ENCODE peak calls at places on chromosomes 5 and 9, in seven cellular contexts. N is stomach, Z is GM23338, E is sigmoid colon, M is suprapubic skin, F is H1, Y is HepG2. U is an unnamed sample.

GRCh38 chr9:105452185-105452584 is 4.4 kb downstream of the FSD1L start:
- DNase-seq in N (no peak), Z (no peak), E (no peak), M (no peak), F (no peak), Y (no peak), U (no peak)

GRCh38 chr5:175344331-175345200 is 99.4 kb downstream of the DRD1 start:
- DNase-seq in N (no peak), Z (no peak), E (no peak), M (no peak), F (no peak), Y (peak; percentile 11), U (no peak)

GRCh38 chr9:137126786-137127185 is 12.2 kb upstream of the GRIN1 start:
- DNase-seq in N (no peak), Z (no peak), E (no peak), M (no peak), F (no peak), Y (no peak), U (no peak)

GRCh38 chr9:15079989-15080388 is 169.8 kb upstream of the FREM1 start:
- DNase-seq in N (no peak), Z (peak; percentile 22), E (no peak), M (no peak), F (no peak), Y (peak; percentile 95), U (no peak)

GRCh38 chr5:36740259-36740898 is 134.0 kb downstream of the SLC1A3 start:
- DNase-seq in N (peak; percentile 43), Z (no peak), E (no peak), M (no peak), F (no peak), Y (no peak), U (no peak)

GRCh38 chr5:158758666-158759065 is 341.1 kb downstream of the EBF1 start:
- DNase-seq in N (no peak), Z (no peak), E (no peak), M (no peak), F (no peak), Y (no peak), U (no peak)

GRCh38 chr5:78705826-78706225 is 57.3 kb upstream of the LHFPL2 start:
- DNase-seq in N (no peak), Z (no peak), E (no peak), M (no peak), F (no peak), Y (no peak), U (no peak)

GRCh38 chr9:137590123-137590468 is 216 bp downstream of the ZMYND19 start:
- DNase-seq in N (no peak), Z (peak; percentile 30), E (no peak), M (no peak), F (no peak), Y (no peak), U (no peak)

GRCh38 chr5:134095293-134095692 is 19.2 kb upstream of the TCF7 start:
- DNase-seq in N (no peak), Z (no peak), E (no peak), M (no peak), F (no peak), Y (no peak), U (no peak)

GRCh38 chr5:123664961-123665360 is 153.0 kb downstream of the CSNK1G3 start:
- DNase-seq in N (no peak), Z (no peak), E (no peak), M (no peak), F (no peak), Y (no peak), U (no peak)

GRCh38 chr9:104921067-104921741 is 6.8 kb downstream of the ABCA1 start:
- DNase-seq in N (no peak), Z (no peak), E (no peak), M (no peak), F (no peak), Y (no peak), U (no peak)

GRCh38 chr5:43429016-43429415 is 16.8 kb upstream of the CCL28 start:
- DNase-seq in N (no peak), Z (no peak), E (no peak), M (no peak), F (no peak), Y (no peak), U (no peak)

GRCh38 chr5:137336565-137337120 is 162.5 kb downstream of the SPOCK1 start:
- DNase-seq in N (no peak), Z (no peak), E (no peak), M (no peak), F (no peak), Y (no peak), U (no peak)

GRCh38 chr5:16539169-16539666 is 73.6 kb upstream of the ZNF622 start:
- DNase-seq in N (peak; percentile 29), Z (no peak), E (peak; percentile 89), M (peak; percentile 91), F (no peak), Y (peak; percentile 57), U (no peak)

GRCh38 chr5:153460421-153460820 is 30.0 kb upstream of the GRIA1 start:
- DNase-seq in N (no peak), Z (no peak), E (no peak), M (no peak), F (no peak), Y (no peak), U (no peak)

GRCh38 chr9:93960221-93960970 is 5.2 kb upstream of the BARX1 start:
- DNase-seq in N (peak; percentile 56), Z (peak; percentile 75), E (peak; percentile 64), M (peak; percentile 65), F (no peak), Y (no peak), U (no peak)

GRCh38 chr9:93958875-93959682 is 3.9 kb upstream of the BARX1 start:
- DNase-seq in N (no peak), Z (peak; percentile 71), E (peak; percentile 64), M (no peak), F (no peak), Y (no peak), U (no peak)

GRCh38 chr9:93958121-93958874 is 3.1 kb upstream of the BARX1 start:
- DNase-seq in N (no peak), Z (peak; percentile 51), E (peak; percentile 57), M (no peak), F (no peak), Y (no peak), U (no peak)

GRCh38 chr9:93960971-93961841 is 6.1 kb upstream of the BARX1 start:
- DNase-seq in N (no peak), Z (no peak), E (peak; percentile 63), M (peak; percentile 67), F (no peak), Y (no peak), U (no peak)

DNA sequence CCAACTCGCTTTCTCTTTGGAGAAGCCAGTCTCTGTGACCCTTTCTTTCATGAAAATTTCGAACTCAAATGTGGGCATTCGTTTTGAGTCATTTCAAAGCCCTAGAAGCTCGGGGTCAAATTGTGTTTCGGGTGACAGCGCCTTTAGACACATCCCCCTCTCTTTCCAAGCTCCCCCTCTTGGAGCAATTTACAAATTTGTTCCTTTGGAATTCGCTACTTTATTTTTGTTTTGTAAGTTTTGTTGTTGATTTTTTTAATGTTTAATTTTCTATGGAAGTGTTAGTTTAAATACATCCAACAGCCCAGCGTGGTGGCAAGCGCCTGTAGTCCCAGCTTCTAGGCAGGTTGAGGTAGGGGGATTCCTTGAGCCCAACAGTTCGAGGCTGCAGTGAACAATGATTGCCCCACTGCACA is 4.6 kb upstream of the BARX1 start:
- DNase-seq in N (no peak), Z (no peak), E (no peak), M (no peak), F (no peak), Y (no peak), U (no peak)
- TF ChIP-seq POLR2AphosphoS5 in N (no peak), Z (no peak), E (no peak), M (no peak), F (no peak), Y (no peak), U (no peak)

GRCh38 chr5:14581333-14581890 is at the start of gene OTULINL:
- DNase-seq in N (peak; percentile 89), Z (peak; percentile 93), E (peak; percentile 93), M (peak; percentile 88), F (peak; percentile 59), Y (peak; percentile 24), U (no peak)

GRCh38 chr5:14580037-14581034 is 1.3 kb upstream of the OTULINL start:
- DNase-seq in N (no peak), Z (no peak), E (no peak), M (no peak), F (no peak), Y (no peak), U (no peak)

GRCh38 chr5:14582797-14583137 is 1.2 kb downstream of the OTULINL start:
- DNase-seq in N (no peak), Z (no peak), E (no peak), M (no peak), F (no peak), Y (no peak), U (no peak)

GRCh38 chr5:14584848-14585247 is 3.3 kb downstream of the OTULINL start:
- DNase-seq in N (no peak), Z (no peak), E (no peak), M (no peak), F (no peak), Y (no peak), U (no peak)

GRCh38 chr5:14581891-14582796 is 552 bp downstream of the OTULINL start:
- DNase-seq in N (peak; percentile 74), Z (peak; percentile 74), E (peak; percentile 78), M (peak; percentile 85), F (no peak), Y (no peak), U (no peak)
- TF ChIP-seq CTCF in N (peak; percentile 32), Z (no peak), E (no peak), M (no peak), F (peak; percentile 14), Y (peak; percentile 6), U (peak; percentile 34)

GRCh38 chr9:124881138-124881743 is 19.3 kb downstream of the ARPC5L start:
- DNase-seq in N (no peak), Z (no peak), E (no peak), M (no peak), F (no peak), Y (no peak), U (no peak)
- TF ChIP-seq POLR2AphosphoS5 in N (no peak), Z (no peak), E (no peak), M (no peak), F (no peak), Y (no peak), U (no peak)

GRCh38 chr9:70392850-70393249 is 21.6 kb downstream of the KLF9 start:
- DNase-seq in N (no peak), Z (no peak), E (no peak), M (no peak), F (no peak), Y (no peak), U (no peak)

GRCh38 chr9:70389642-70390266 is 24.7 kb downstream of the KLF9 start:
- DNase-seq in N (no peak), Z (no peak), E (no peak), M (no peak), F (no peak), Y (no peak), U (no peak)

GRCh38 chr9:70390922-70391321 is 23.5 kb downstream of the KLF9 start:
- DNase-seq in N (no peak), Z (no peak), E (no peak), M (no peak), F (no peak), Y (no peak), U (no peak)

GRCh38 chr9:70389188-70389587 is 25.3 kb downstream of the KLF9 start:
- DNase-seq in N (no peak), Z (no peak), E (no peak), M (no peak), F (no peak), Y (no peak), U (no peak)

DNA sequence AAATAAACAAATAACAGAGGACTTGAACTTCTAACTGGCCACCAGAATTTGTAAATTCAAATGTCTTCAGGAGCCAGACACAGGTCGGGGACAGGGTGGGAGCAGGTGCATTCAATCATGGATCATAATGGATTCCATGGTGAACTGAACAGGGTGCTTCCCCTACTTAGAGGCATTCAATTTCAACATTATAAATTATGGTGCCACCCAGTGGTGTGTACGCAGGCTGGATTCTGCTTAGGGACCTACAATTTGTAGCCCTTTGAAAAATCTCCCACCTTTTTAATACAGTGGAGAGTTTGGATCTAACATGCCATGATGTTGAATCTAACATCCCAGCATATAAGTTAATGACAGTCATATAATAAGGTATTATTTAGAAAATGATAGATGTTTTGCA is 22.3 kb downstream of the KLF9 start:
- DNase-seq in N (no peak), Z (no peak), E (no peak), M (no peak), F (no peak), Y (no peak), U (no peak)
- TF ChIP-seq CTCF in N (peak; percentile 9), Z (peak; percentile 25), E (no peak), M (no peak), F (no peak), Y (peak; percentile 16), U (peak; percentile 53)

U was measured in Panc1.